ENCODE peak calls at places on chromosome 2, in six cellular contexts. L, V, P, B, E and Q are unnamed samples.

GRCh38 chr2:86087936-86088850 is 17.5 kb downstream of the POLR1A start:
- DNase-seq in L (no peak), V (no peak), P (no peak), B (no peak), E (no peak), Q (no peak)

GRCh38 chr2:130370490-130370889 is 14.6 kb downstream of the PTPN18 start:
- DNase-seq in L (no peak), V (no peak), P (no peak), B (no peak), E (no peak), Q (no peak)

GRCh38 chr2:70927138-70927537 is 8.6 kb upstream of the ATP6V1B1 start:
- DNase-seq in L (no peak), V (no peak), P (no peak), B (peak), E (no peak), Q (no peak)

GRCh38 chr2:223554923-223555322 is 47.2 kb downstream of the SCG2 start:
- DNase-seq in L (no peak), V (no peak), P (no peak), B (no peak), E (no peak), Q (no peak)

GRCh38 chr2:182031956-182032355 is 46.3 kb downstream of the PPP1R1C start:
- DNase-seq in L (no peak), V (no peak), P (no peak), B (no peak), E (peak), Q (no peak)

GRCh38 chr2:120670771-120671480 is 64.7 kb upstream of the GLI2 start:
- DNase-seq in L (no peak), V (no peak), P (no peak), B (no peak), E (no peak), Q (no peak)

GRCh38 chr2:156955701-156956100 is 301.8 kb upstream of the GALNT5 start:
- DNase-seq in L (no peak), V (no peak), P (peak), B (no peak), E (no peak), Q (no peak)

GRCh38 chr2:98702127-98702802 is 28.7 kb downstream of the MGAT4A start:
- DNase-seq in L (no peak), V (no peak), P (no peak), B (peak), E (no peak), Q (no peak)

GRCh38 chr2:9092383-9093282 is 89.1 kb upstream of the MBOAT2 start:
- DNase-seq in L (no peak), V (no peak), P (no peak), B (no peak), E (no peak), Q (no peak)

GRCh38 chr2:160010361-160011145 is 51.9 kb downstream of the PLA2R1 start:
- DNase-seq in L (no peak), V (peak), P (no peak), B (no peak), E (peak), Q (no peak)

GRCh38 chr2:63582873-63583272 is 5.4 kb downstream of the WDPCP start:
- DNase-seq in L (no peak), V (no peak), P (no peak), B (no peak), E (no peak), Q (no peak)

GRCh38 chr2:54942373-54942772 is 107.9 kb downstream of the RTN4 start:
- DNase-seq in L (no peak), V (no peak), P (no peak), B (no peak), E (no peak), Q (no peak)

GRCh38 chr2:240477916-240478315 is 42.5 kb downstream of the GPC1 start:
- DNase-seq in L (no peak), V (no peak), P (no peak), B (no peak), E (no peak), Q (no peak)

GRCh38 chr2:120066708-120067547 is 54.1 kb downstream of the EPB41L5 start:
- DNase-seq in L (no peak), V (peak), P (no peak), B (no peak), E (peak), Q (peak)

GRCh38 chr2:169301596-169302330 is 60.6 kb downstream of the LRP2 start:
- DNase-seq in L (no peak), V (no peak), P (no peak), B (no peak), E (no peak), Q (no peak)

GRCh38 chr2:160358051-160358450 is 135.6 kb downstream of the RBMS1 start:
- DNase-seq in L (no peak), V (peak), P (no peak), B (no peak), E (peak), Q (peak)

GRCh38 chr2:42392191-42392590 is 31.2 kb upstream of the COX7A2L start:
- DNase-seq in L (no peak), V (no peak), P (no peak), B (no peak), E (no peak), Q (no peak)

GRCh38 chr2:190084704-190085103 is 22.2 kb upstream of the MSTN start:
- DNase-seq in L (no peak), V (no peak), P (no peak), B (no peak), E (no peak), Q (no peak)

GRCh38 chr2:7706791-7707190 is 789.6 kb downstream of the RNF144A start:
- DNase-seq in L (no peak), V (no peak), P (no peak), B (no peak), E (peak), Q (no peak)

GRCh38 chr2:55879976-55880375 is 43.6 kb downstream of the EFEMP1 start:
- DNase-seq in L (no peak), V (peak), P (no peak), B (no peak), E (peak), Q (peak)

DNA sequence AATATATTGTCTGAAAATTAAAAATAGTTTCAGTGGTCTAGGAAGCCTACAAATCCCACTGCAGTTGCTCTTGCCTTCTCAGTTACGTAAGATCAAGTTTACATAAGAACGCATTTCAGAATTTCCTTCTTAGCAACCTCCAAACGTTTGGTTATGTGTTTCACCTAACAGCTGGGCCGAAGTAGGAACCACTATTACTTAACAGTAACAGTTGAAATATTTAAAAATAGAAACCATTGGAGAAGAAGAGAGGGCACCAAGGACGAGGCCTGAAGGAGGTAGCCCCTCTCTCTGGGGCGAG is 177.8 kb downstream of the HDAC4 start:
- DNase-seq in L (no peak), V (no peak), P (no peak), B (no peak), E (no peak), Q (peak)
- H3K4me3 ChIP-seq in L (no peak), V (peak), P (no peak), B (peak), E (no peak), Q (no peak)

GRCh38 chr2:184598313-184599053 is at the start of gene ZNF804A:
- DNase-seq in L (peak), V (peak), P (no peak), B (peak), E (peak), Q (peak)

GRCh38 chr2:184597571-184597980 is 753 bp upstream of the ZNF804A start:
- DNase-seq in L (no peak), V (peak), P (no peak), B (no peak), E (peak), Q (peak)

GRCh38 chr2:184597996-184598312 is 375 bp upstream of the ZNF804A start:
- DNase-seq in L (no peak), V (no peak), P (no peak), B (no peak), E (peak), Q (peak)

GRCh38 chr2:184599875-184600227 is 1.5 kb downstream of the ZNF804A start:
- DNase-seq in L (no peak), V (peak), P (no peak), B (no peak), E (peak), Q (peak)

GRCh38 chr2:184599054-184599874 is 935 bp downstream of the ZNF804A start:
- DNase-seq in L (no peak), V (peak), P (no peak), B (no peak), E (peak), Q (peak)
- H3K4me3 ChIP-seq in L (peak), V (peak), P (peak), B (peak), E (peak), Q (peak)

GRCh38 chr2:96541753-96542152 is 5.2 kb downstream of the ARID5A start:
- DNase-seq in L (no peak), V (no peak), P (no peak), B (no peak), E (no peak), Q (no peak)
- H3K4me3 ChIP-seq in L (no peak), V (no peak), P (no peak), B (no peak), E (no peak), Q (no peak)

GRCh38 chr2:74556159-74556558 is 1.6 kb downstream of the DOK1 start:
- DNase-seq in L (no peak), V (no peak), P (no peak), B (no peak), E (no peak), Q (no peak)
- H3K4me3 ChIP-seq in L (no peak), V (peak), P (no peak), B (no peak), E (no peak), Q (no peak)

DNA sequence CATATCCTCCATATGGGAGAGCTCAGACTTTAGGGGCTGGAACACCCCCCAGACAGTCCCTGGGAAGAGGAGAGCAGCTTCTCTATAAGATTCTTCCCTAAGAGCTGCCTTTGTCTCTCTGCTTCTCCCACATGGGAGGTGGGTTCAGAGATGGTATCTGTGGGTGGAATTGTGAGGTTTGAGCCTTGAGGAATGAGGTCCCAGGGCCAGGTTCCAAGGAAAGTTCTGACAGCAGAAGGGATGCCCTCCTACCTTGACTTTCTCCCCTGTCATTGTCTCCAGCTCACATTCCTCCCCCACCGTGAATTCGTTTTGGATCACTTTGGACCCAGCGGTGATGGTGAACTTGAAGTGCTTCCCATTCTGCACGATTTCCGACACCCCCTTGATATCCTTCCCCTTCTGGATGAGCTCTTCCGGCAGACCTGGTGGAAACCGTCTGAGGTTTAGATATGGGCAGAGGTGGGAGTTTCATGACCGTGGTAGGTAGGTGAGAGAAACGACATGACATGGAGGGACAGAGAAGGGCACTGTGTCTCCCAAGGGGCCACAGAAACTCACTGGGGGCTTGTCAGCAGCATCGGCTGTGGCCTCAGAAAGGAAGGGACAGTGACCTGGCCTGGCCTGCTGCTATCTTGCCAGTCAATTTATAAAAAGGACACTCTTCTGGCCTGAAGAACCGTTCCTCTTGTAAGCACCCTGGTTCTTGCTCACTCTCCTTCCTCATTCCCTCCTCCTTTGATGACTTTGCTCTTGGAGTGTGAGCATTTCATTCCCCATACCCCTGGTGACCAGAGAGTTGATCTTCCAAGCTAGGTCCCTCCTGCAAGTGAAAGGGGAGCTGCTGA is 1.7 kb downstream of the FABP1 start:
- DNase-seq in L (no peak), V (no peak), P (no peak), B (no peak), E (no peak), Q (no peak)
- H3K4me3 ChIP-seq in L (no peak), V (no peak), P (no peak), B (no peak), E (no peak), Q (no peak)

GRCh38 chr2:161424179-161424763 is 8.2 kb downstream of the TBR1 start:
- DNase-seq in L (no peak), V (no peak), P (no peak), B (no peak), E (no peak), Q (no peak)
- H3K4me3 ChIP-seq in L (peak), V (peak), P (no peak), B (peak), E (no peak), Q (no peak)